ENCODE peak calls at places on chromosome 15, in ten cellular contexts. X is heart right ventricle, H is OCI-LY7, C is cardiac fibroblast, P is PC-3, Z is endothelial cell, G is astrocyte of the spinal cord, S is epithelial cell of esophagus, W is osteocyte, Q is lower lobe of right lung. D is an unnamed sample.
A peak's percentile ranks its signal among the peaks of the same experiment; 100 is the strongest.

GRCh38 chr15:58329781-58330467 is 101.9 kb upstream of the LIPC start:
- DNase-seq in X (no peak), H (no peak), C (no peak), P (peak; percentile 73), Z (no peak), G (no peak), S (peak; percentile 69), W (no peak), Q (peak; percentile 47), D (no peak)

GRCh38 chr15:57485869-57486268 is 105.8 kb upstream of the MYZAP start:
- DNase-seq in X (no peak), H (no peak), C (peak; percentile 92), P (peak; percentile 90), Z (no peak), G (peak; percentile 73), S (peak; percentile 96), W (no peak), Q (peak; percentile 72), D (no peak)

GRCh38 chr15:48647963-48648362 is 2.5 kb upstream of the FBN1 start:
- DNase-seq in X (no peak), H (no peak), C (peak; percentile 51), P (peak; percentile 28), Z (peak; percentile 34), G (peak; percentile 51), S (no peak), W (no peak), Q (no peak), D (peak; percentile 5)

GRCh38 chr15:70863450-70864218 is 9.7 kb upstream of the LARP6 start:
- DNase-seq in X (no peak), H (no peak), C (peak; percentile 86), P (peak; percentile 94), Z (no peak), G (peak; percentile 89), S (peak; percentile 90), W (no peak), Q (no peak), D (no peak)

GRCh38 chr15:48856947-48857346 is 21.0 kb upstream of the EID1 start:
- DNase-seq in X (no peak), H (no peak), C (no peak), P (no peak), Z (no peak), G (peak; percentile 44), S (no peak), W (no peak), Q (no peak), D (no peak)

GRCh38 chr15:69926011-69926410 is 171.7 kb downstream of the TLE3 start:
- DNase-seq in X (no peak), H (no peak), C (peak; percentile 9), P (peak; percentile 39), Z (no peak), G (peak; percentile 3), S (no peak), W (peak; percentile 0), Q (no peak), D (no peak)

GRCh38 chr15:36335659-36336058 is 243.8 kb upstream of the CDIN1 start:
- DNase-seq in X (no peak), H (no peak), C (no peak), P (peak; percentile 83), Z (no peak), G (no peak), S (peak; percentile 8), W (no peak), Q (no peak), D (no peak)

GRCh38 chr15:48440084-48440483 is 108.9 kb downstream of the DUT start:
- DNase-seq in X (no peak), H (no peak), C (peak; percentile 58), P (no peak), Z (no peak), G (peak; percentile 79), S (no peak), W (no peak), Q (no peak), D (no peak)

GRCh38 chr15:91049378-91050127 is 27.2 kb upstream of the VPS33B start:
- DNase-seq in X (no peak), H (peak; percentile 76), C (peak; percentile 81), P (peak; percentile 74), Z (peak; percentile 63), G (peak; percentile 71), S (peak; percentile 70), W (no peak), Q (no peak), D (peak; percentile 62)

GRCh38 chr15:38535451-38536200 is 29.0 kb downstream of the RASGRP1 start:
- DNase-seq in X (no peak), H (no peak), C (peak; percentile 72), P (no peak), Z (no peak), G (no peak), S (no peak), W (no peak), Q (no peak), D (no peak)

DNA sequence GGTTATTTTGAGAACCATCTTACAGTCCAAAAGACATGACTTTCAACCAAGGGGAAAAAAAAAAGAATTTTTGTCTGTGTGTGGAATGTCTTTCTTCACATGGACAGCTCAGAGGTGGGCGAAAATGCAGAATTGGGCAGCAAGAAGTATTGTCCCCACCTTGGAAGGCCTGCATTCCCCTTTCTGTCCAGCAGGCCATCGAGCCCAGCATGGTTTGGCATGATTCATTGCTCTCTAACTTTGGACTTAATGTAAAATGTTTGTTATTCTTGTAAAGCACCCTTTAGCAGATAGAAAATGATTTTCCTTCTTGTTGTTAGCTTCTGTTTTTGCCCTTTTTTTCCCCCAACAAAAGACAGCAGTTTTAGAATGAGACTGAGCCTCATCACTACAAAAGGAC is 12.4 kb downstream of the MYO1E start:
- DNase-seq in X (no peak), H (no peak), C (peak; percentile 31), P (no peak), Z (no peak), G (no peak), S (no peak), W (no peak), Q (no peak), D (no peak)
- TF ChIP-seq CTCF in X (no peak), H (peak; percentile 29), C (peak; percentile 51), P (peak; percentile 33), Z (peak; percentile 67), G (peak; percentile 48), S (peak; percentile 41), W (peak; percentile 32), Q (no peak), D (no peak)

GRCh38 chr15:45167631-45168205 is 20.0 kb downstream of the SHF start:
- DNase-seq in X (no peak), H (no peak), C (no peak), P (no peak), Z (no peak), G (no peak), S (no peak), W (no peak), Q (no peak), D (no peak)
- TF ChIP-seq CTCF in X (no peak), H (peak; percentile 32), C (no peak), P (no peak), Z (no peak), G (no peak), S (no peak), W (no peak), Q (no peak), D (no peak)

GRCh38 chr15:59567369-59567768 is 44.2 kb upstream of the GCNT3 start:
- DNase-seq in X (no peak), H (no peak), C (peak; percentile 52), P (peak; percentile 76), Z (no peak), G (no peak), S (peak; percentile 89), W (no peak), Q (no peak), D (no peak)

GRCh38 chr15:59565299-59565698 is 46.3 kb upstream of the GCNT3 start:
- DNase-seq in X (no peak), H (no peak), C (no peak), P (no peak), Z (no peak), G (no peak), S (no peak), W (no peak), Q (no peak), D (no peak)

GRCh38 chr15:59561547-59561946 is 50.0 kb upstream of the GCNT3 start:
- DNase-seq in X (no peak), H (no peak), C (no peak), P (no peak), Z (no peak), G (no peak), S (no peak), W (no peak), Q (no peak), D (no peak)

DNA sequence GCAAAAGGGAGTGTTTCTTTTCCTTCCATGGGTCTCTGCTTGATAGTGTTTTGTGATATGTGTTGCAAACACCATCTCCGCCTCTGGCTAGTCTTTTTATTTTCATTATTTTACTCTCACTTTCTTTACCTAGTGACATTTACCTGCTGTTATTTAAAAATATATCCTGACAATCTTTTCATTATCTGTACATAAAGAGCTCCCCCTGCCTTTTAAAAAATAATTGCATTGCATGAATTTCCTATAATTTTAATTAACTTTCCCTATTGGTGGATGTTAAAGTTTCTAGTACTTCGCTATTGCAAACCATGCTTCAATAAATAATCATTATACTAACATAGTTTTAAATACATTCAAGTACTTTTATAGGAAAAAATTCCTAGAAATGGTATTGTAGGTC is 48.8 kb upstream of the GCNT3 start:
- DNase-seq in X (no peak), H (no peak), C (no peak), P (no peak), Z (no peak), G (no peak), S (no peak), W (no peak), Q (no peak), D (no peak)
- TF ChIP-seq CTCF in X (no peak), H (peak; percentile 73), C (peak; percentile 18), P (peak; percentile 49), Z (no peak), G (peak; percentile 19), S (peak; percentile 6), W (no peak), Q (no peak), D (no peak)

DNA sequence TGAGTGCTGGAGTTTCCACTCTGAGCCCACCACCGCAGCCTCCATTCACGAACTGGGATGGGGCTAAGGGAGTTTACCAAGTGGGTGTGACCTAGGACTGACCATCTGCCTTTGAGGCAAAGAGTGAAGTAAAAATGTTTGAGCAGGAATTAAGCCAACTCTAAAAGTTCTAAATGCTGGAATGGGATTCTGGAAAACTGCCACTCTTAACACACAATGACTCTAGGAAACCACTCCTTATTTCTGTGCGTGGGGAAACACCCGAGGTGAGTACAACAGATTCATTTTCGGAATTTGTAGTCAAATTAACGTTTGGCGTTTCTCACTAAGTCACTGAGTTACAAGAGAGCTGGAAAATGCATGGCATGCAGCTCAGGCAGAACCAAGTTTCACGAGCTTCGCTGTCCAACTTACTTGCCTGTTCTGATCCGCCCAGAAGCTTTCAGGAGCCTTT is 31.6 kb downstream of the ISL2 start:
- DNase-seq in X (no peak), H (no peak), C (no peak), P (peak; percentile 14), Z (no peak), G (no peak), S (peak; percentile 40), W (no peak), Q (no peak), D (no peak)
- TF ChIP-seq CTCF in X (no peak), H (no peak), C (no peak), P (no peak), Z (no peak), G (no peak), S (no peak), W (no peak), Q (no peak), D (no peak)

D was measured in GM13977.